ENCODE peak calls at places on chromosomes 3 and 15, in four cellular contexts. R is GM23338, Q is K562, N is neuronal stem cell. M is an unnamed sample.
A peak's percentile ranks its signal among the peaks of the same experiment; 100 is the strongest.

GRCh38 chr3:124886168-124887051 is 755 bp downstream of the ITGB5 start:
- DNase-seq in R (peak; percentile 72), Q (peak; percentile 63), N (peak; percentile 43), M (peak; percentile 68)

GRCh38 chr3:173993299-173993698 is 595.8 kb downstream of the NLGN1 start:
- DNase-seq in R (peak; percentile 48), Q (no peak), N (no peak), M (no peak)

GRCh38 chr3:15114466-15115358 is 15.8 kb upstream of the RBSN start:
- DNase-seq in R (no peak), Q (no peak), N (no peak), M (peak; percentile 24)

GRCh38 chr3:117045143-117045542 is 335.6 kb downstream of the TUSC7 start:
- DNase-seq in R (peak; percentile 80), Q (no peak), N (no peak), M (peak; percentile 66)

GRCh38 chr3:48694610-48695051 is 8.9 kb upstream of the NCKIPSD start:
- DNase-seq in R (no peak), Q (no peak), N (peak; percentile 21), M (no peak)

GRCh38 chr3:125374996-125375941 is at the start of gene ZNF148:
- DNase-seq in R (peak; percentile 92), Q (peak; percentile 80), N (peak; percentile 89), M (peak; percentile 93)

GRCh38 chr3:25664066-25664809 is 469 bp downstream of the TOP2B start:
- DNase-seq in R (peak; percentile 72), Q (peak; percentile 78), N (peak; percentile 68), M (peak; percentile 81)

GRCh38 chr3:54987719-54988118 is 59.9 kb upstream of the LRTM1 start:
- DNase-seq in R (no peak), Q (no peak), N (no peak), M (no peak)

GRCh38 chr3:16828815-16829214 is 55.9 kb upstream of the PLCL2 start:
- DNase-seq in R (peak; percentile 80), Q (peak; percentile 18), N (no peak), M (peak; percentile 60)

GRCh38 chr3:10387881-10388621 is 67.1 kb upstream of the SEC13 start:
- DNase-seq in R (peak; percentile 28), Q (no peak), N (peak; percentile 37), M (no peak)

GRCh38 chr15:99212401-99212800 is 37.0 kb downstream of the TTC23 start:
- DNase-seq in R (no peak), Q (no peak), N (no peak), M (no peak)

GRCh38 chr3:146550743-146551510 is 6.5 kb upstream of the PLSCR1 start:
- DNase-seq in R (no peak), Q (no peak), N (no peak), M (no peak)

GRCh38 chr15:72130272-72130671 is 12.1 kb downstream of the SENP8 start:
- DNase-seq in R (no peak), Q (no peak), N (no peak), M (no peak)

GRCh38 chr3:64138046-64138445 is 87.2 kb downstream of the PRICKLE2 start:
- DNase-seq in R (no peak), Q (no peak), N (no peak), M (no peak)

GRCh38 chr3:32577621-32578556 is 7.2 kb upstream of the DYNC1LI1 start:
- DNase-seq in R (no peak), Q (no peak), N (no peak), M (no peak)

GRCh38 chr15:39426552-39427532 is 154.0 kb upstream of the THBS1 start:
- DNase-seq in R (no peak), Q (no peak), N (no peak), M (peak; percentile 21)

GRCh38 chr15:69489101-69489571 is 36.5 kb downstream of the RPLP1 start:
- DNase-seq in R (no peak), Q (no peak), N (no peak), M (no peak)

GRCh38 chr3:69718832-69719231 is 20.4 kb upstream of the MITF start:
- DNase-seq in R (peak; percentile 67), Q (peak; percentile 20), N (no peak), M (no peak)

GRCh38 chr15:63726491-63726890 is 107.3 kb downstream of the HERC1 start:
- DNase-seq in R (no peak), Q (no peak), N (no peak), M (no peak)

GRCh38 chr15:92384391-92384790 is 9.3 kb upstream of the ST8SIA2 start:
- DNase-seq in R (no peak), Q (no peak), N (no peak), M (peak; percentile 45)

GRCh38 chr3:60877188-60877587 is 374.1 kb downstream of the FHIT start:
- DNase-seq in R (no peak), Q (no peak), N (no peak), M (no peak)

GRCh38 chr3:52299815-52300611 is 12.4 kb downstream of the GLYCTK start:
- DNase-seq in R (peak; percentile 50), Q (peak; percentile 83), N (no peak), M (peak; percentile 62)

GRCh38 chr15:43241100-43241499 is 20.3 kb upstream of the EPB42 start:
- DNase-seq in R (no peak), Q (no peak), N (no peak), M (no peak)

GRCh38 chr3:108946292-108947290 is 7.1 kb downstream of the GUCA1C start:
- DNase-seq in R (no peak), Q (no peak), N (no peak), M (no peak)

GRCh38 chr3:197709135-197709534 is 27.6 kb downstream of the RUBCN start:
- DNase-seq in R (no peak), Q (no peak), N (no peak), M (no peak)

GRCh38 chr15:98547255-98547654 is 101.1 kb upstream of the IGF1R start:
- DNase-seq in R (no peak), Q (no peak), N (no peak), M (no peak)

GRCh38 chr15:77505556-77505955 is 84.9 kb downstream of the HMG20A start:
- DNase-seq in R (no peak), Q (no peak), N (no peak), M (no peak)

GRCh38 chr3:50340404-50341329 is at the start of gene RASSF1:
- DNase-seq in R (peak; percentile 76), Q (peak; percentile 56), N (no peak), M (peak; percentile 51)

GRCh38 chr3:169295126-169295525 is 368.4 kb downstream of the MECOM start:
- DNase-seq in R (peak; percentile 32), Q (peak; percentile 12), N (no peak), M (no peak)

GRCh38 chr3:197003461-197004385 is 25.9 kb downstream of the MELTF start:
- DNase-seq in R (peak; percentile 55), Q (no peak), N (peak; percentile 23), M (peak; percentile 28)

GRCh38 chr3:25463850-25464418 is 35.9 kb downstream of the RARB start:
- DNase-seq in R (no peak), Q (no peak), N (no peak), M (no peak)

GRCh38 chr3:150412599-150413069 is 4.5 kb downstream of the TSC22D2 start:
- DNase-seq in R (no peak), Q (no peak), N (no peak), M (no peak)

GRCh38 chr3:126938520-126939346 is 44.2 kb upstream of the PLXNA1 start:
- DNase-seq in R (no peak), Q (no peak), N (no peak), M (no peak)
- H3K4me2 ChIP-seq in R (no peak overlapping the region), Q (no peak overlapping the region), N (no peak overlapping the region), M (no peak overlapping the region)

GRCh38 chr15:68188647-68189046 is 16.5 kb downstream of the CALML4 start:
- DNase-seq in R (no peak), Q (no peak), N (no peak), M (no peak)

GRCh38 chr15:68187559-68187958 is 17.6 kb downstream of the CALML4 start:
- DNase-seq in R (no peak), Q (no peak), N (no peak), M (no peak)

GRCh38 chr15:68192117-68192516 is 13.0 kb downstream of the CALML4 start:
- DNase-seq in R (peak; percentile 44), Q (no peak), N (no peak), M (no peak)

GRCh38 chr15:68191555-68191954 is 13.6 kb downstream of the CALML4 start:
- DNase-seq in R (peak; percentile 80), Q (no peak), N (no peak), M (no peak)

DNA sequence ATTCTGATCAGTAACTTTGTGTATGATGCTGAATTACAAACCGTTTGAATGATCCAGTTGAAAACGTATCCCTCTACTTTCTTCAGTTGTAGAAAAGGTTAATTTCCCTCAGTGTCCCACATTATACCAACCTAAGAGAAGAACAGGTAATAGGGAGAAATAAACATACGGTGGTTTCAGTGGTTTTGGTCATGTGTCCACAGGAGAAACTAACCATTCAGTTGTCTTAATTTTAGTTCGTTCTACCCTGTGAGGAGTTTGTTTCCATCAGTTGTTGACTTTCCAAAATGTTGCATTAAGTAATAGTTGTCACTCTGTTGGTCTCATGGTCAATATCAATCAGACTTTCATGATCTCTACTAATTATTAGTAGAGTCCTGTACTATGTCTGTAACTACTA is 15.1 kb downstream of the CALML4 start:
- DNase-seq in R (no peak), Q (no peak), N (no peak), M (no peak)
- H3K4me1 ChIP-seq in R (no peaks in the 10 kb centered on the region), Q (no peaks in the 10 kb centered on the region), N (no peaks in the 10 kb centered on the region), M (no peaks in the 10 kb centered on the region)

DNA sequence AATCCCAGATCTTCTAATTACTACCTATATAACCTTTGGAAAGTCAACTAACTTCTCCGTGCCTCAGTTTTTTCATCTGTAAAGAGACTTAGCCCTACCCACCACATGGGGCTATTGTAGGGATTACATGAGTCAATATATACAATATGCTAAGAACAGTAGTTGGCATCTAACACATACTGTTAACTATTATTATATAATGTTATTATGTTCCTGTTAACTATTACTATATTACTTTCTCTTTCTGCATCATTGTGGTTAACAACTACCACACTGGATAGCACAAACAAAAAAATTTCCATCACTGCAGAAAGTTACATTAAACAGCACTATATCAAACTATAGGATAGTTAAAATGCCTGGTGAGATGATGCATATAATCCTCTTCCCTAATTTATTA is 23.7 kb downstream of the STAG1 start:
- DNase-seq in R (no peak), Q (no peak), N (no peak), M (no peak)
- H3K4me2 ChIP-seq in R (peak overlapping the region; percentile 47), Q (no peak overlapping the region), N (no peak overlapping the region), M (peak overlapping the region; percentile 25)

GRCh38 chr3:30354972-30355371 is 251.4 kb upstream of the TGFBR2 start:
- DNase-seq in R (no peak), Q (no peak), N (no peak), M (no peak)
- H3K4me1 ChIP-seq in R (no peaks in the 10 kb centered on the region), Q (no peaks in the 10 kb centered on the region), N (peaks cover 10% of the 10 kb centered on the region), M (peaks cover 5% of the 10 kb centered on the region)

GRCh38 chr15:81003023-81003350 is 2.3 kb downstream of the TLNRD1 start:
- DNase-seq in R (no peak), Q (no peak), N (no peak), M (no peak)

GRCh38 chr15:81002254-81003022 is 1.7 kb downstream of the TLNRD1 start:
- DNase-seq in R (peak; percentile 66), Q (no peak), N (no peak), M (peak; percentile 43)

GRCh38 chr15:81008312-81008711 is 7.6 kb downstream of the TLNRD1 start:
- DNase-seq in R (no peak), Q (no peak), N (no peak), M (no peak)

GRCh38 chr15:81007428-81008064 is 6.8 kb downstream of the TLNRD1 start:
- DNase-seq in R (no peak), Q (no peak), N (no peak), M (no peak)

GRCh38 chr15:81006124-81006523 is 5.4 kb downstream of the TLNRD1 start:
- DNase-seq in R (no peak), Q (no peak), N (no peak), M (no peak)
- H3K4me2 ChIP-seq in R (no peak overlapping the region), Q (no peak overlapping the region), N (no peak overlapping the region), M (no peak overlapping the region)

M was measured in neural progenitor cell.